ENCODE peak calls at places on chromosomes 1 and 21, in four cellular contexts. One of them, this sample, is unnamed.

GRCh38 chr21:46113497-46114176 is 15.7 kb downstream of the COL6A2 start:
- DNase-seq in H1: no peak
- DNase-seq in H9: no peak
- DNase-seq in IMR-90: no peak
- DNase-seq in this sample: no peak

GRCh38 chr1:40740039-40740991 is 43.3 kb upstream of the KCNQ4 start:
- DNase-seq in H1: no peak
- DNase-seq in H9: no peak
- DNase-seq in IMR-90: no peak
- DNase-seq in this sample: no peak

GRCh38 chr1:65493792-65494191 is 73.3 kb downstream of the LEPR start:
- DNase-seq in H1: no peak
- DNase-seq in IMR-90: no peak
- DNase-seq in H9: no peak
- DNase-seq in this sample: no peak

GRCh38 chr21:34836103-34836932 is 167.5 kb downstream of the CLIC6 start:
- DNase-seq in H9: no peak
- DNase-seq in IMR-90: peak; percentile 100
- DNase-seq in H1: no peak
- DNase-seq in this sample: no peak

GRCh38 chr1:197663178-197663953 is 111.9 kb downstream of the DENND1B start:
- DNase-seq in IMR-90: no peak
- DNase-seq in H9: no peak
- DNase-seq in H1: no peak
- DNase-seq in this sample: peak; percentile 87

GRCh38 chr1:89900323-89900722 is 79.5 kb downstream of the LRRC8D start:
- DNase-seq in IMR-90: no peak
- DNase-seq in H1: no peak
- DNase-seq in H9: no peak
- DNase-seq in this sample: no peak

GRCh38 chr1:91900538-91900937 is 14.6 kb upstream of the TGFBR3 start:
- DNase-seq in IMR-90: peak; percentile 96
- DNase-seq in H9: no peak
- DNase-seq in H1: no peak
- DNase-seq in this sample: no peak

GRCh38 chr1:159071970-159072582 is 4.5 kb downstream of the AIM2 start:
- DNase-seq in IMR-90: peak; percentile 80
- DNase-seq in H1: no peak
- DNase-seq in H9: no peak
- DNase-seq in this sample: peak; percentile 72

GRCh38 chr1:15128520-15129313 is 24.8 kb upstream of the TMEM51 start:
- DNase-seq in H9: peak; percentile 86
- DNase-seq in H1: peak; percentile 94
- DNase-seq in IMR-90: peak; percentile 65
- DNase-seq in this sample: peak; percentile 85

GRCh38 chr21:25494804-25495203 is 112.5 kb downstream of the MRPL39 start:
- DNase-seq in H1: no peak
- DNase-seq in H9: no peak
- DNase-seq in IMR-90: no peak
- DNase-seq in this sample: no peak

GRCh38 chr1:107529511-107530149 is 388.8 kb downstream of the NTNG1 start:
- DNase-seq in IMR-90: peak; percentile 35
- DNase-seq in H1: no peak
- DNase-seq in H9: peak; percentile 37
- DNase-seq in this sample: peak; percentile 70

GRCh38 chr21:38910390-38911008 is 104.8 kb downstream of the ETS2 start:
- DNase-seq in IMR-90: no peak
- DNase-seq in H1: no peak
- DNase-seq in H9: no peak
- DNase-seq in this sample: peak; percentile 39

GRCh38 chr1:113372546-113372945 is 17.8 kb upstream of the MAGI3 start:
- DNase-seq in IMR-90: no peak
- DNase-seq in H1: no peak
- DNase-seq in H9: no peak
- DNase-seq in this sample: no peak

GRCh38 chr1:159483501-159483900 is 44.0 kb downstream of the OR10J1 start:
- DNase-seq in IMR-90: no peak
- DNase-seq in H1: no peak
- DNase-seq in H9: no peak
- DNase-seq in this sample: no peak

GRCh38 chr1:91777196-91777595 is 108.8 kb downstream of the TGFBR3 start:
- DNase-seq in IMR-90: no peak
- DNase-seq in H1: no peak
- DNase-seq in H9: no peak
- DNase-seq in this sample: no peak

GRCh38 chr21:42307106-42307505 is 8.1 kb downstream of the TFF3 start:
- DNase-seq in H1: no peak
- DNase-seq in IMR-90: no peak
- DNase-seq in H9: no peak
- DNase-seq in this sample: no peak

GRCh38 chr1:70819231-70819630 is 228.4 kb downstream of the PTGER3 start:
- DNase-seq in H1: no peak
- DNase-seq in H9: no peak
- DNase-seq in IMR-90: no peak
- DNase-seq in this sample: no peak

GRCh38 chr1:92756537-92756936 is 28.4 kb downstream of the EVI5 start:
- DNase-seq in H1: no peak
- DNase-seq in H9: no peak
- DNase-seq in IMR-90: peak; percentile 41
- DNase-seq in this sample: no peak

GRCh38 chr1:176696689-176697088 is 233.7 kb downstream of the PAPPA2 start:
- DNase-seq in IMR-90: no peak
- DNase-seq in H9: no peak
- DNase-seq in H1: no peak
- DNase-seq in this sample: no peak

GRCh38 chr1:232302376-232303049 is 327.4 kb downstream of the SIPA1L2 start:
- DNase-seq in IMR-90: no peak
- DNase-seq in H9: no peak
- DNase-seq in H1: no peak
- DNase-seq in this sample: peak; percentile 83

GRCh38 chr1:221897312-221897711 is 155.4 kb upstream of the DUSP10 start:
- DNase-seq in IMR-90: peak; percentile 78
- DNase-seq in H9: no peak
- DNase-seq in H1: no peak
- DNase-seq in this sample: no peak

DNA sequence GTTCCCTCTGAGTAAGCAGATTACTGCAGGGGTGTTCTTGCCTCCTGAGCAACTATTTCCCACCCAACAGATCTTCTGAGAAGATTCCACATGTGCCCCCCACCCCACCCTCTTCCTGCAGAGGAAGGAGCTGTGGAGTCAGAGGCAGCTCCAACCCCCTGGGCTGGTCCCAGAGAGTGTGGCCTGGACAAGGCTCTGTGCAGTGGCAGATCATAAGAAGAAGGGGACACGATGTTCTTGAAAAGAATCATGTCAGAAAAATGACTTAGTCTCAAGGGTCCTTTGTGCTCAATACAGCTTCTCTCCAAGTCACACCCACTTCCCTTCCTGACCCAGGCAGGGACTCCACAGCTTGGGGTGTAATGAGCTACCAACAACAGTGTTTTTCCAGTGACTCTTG is 95.2 kb downstream of the SYF2 start:
- DNase-seq in H9: no peak
- DNase-seq in IMR-90: no peak
- DNase-seq in H1: peak; percentile 13
- DNase-seq in this sample: no peak
- H2BK15ac ChIP-seq in H9: no peak overlapping the region
- H2BK15ac ChIP-seq in IMR-90: no peak overlapping the region
- H2BK15ac ChIP-seq in H1: no peak overlapping the region
- H2BK15ac ChIP-seq in this sample: no peak overlapping the region

GRCh38 chr1:200328379-200328778 is 81.5 kb downstream of the ZNF281 start:
- DNase-seq in H9: no peak
- DNase-seq in IMR-90: no peak
- DNase-seq in H1: no peak
- DNase-seq in this sample: peak; percentile 81

GRCh38 chr1:200329208-200329882 is 80.5 kb downstream of the ZNF281 start:
- DNase-seq in H9: no peak
- DNase-seq in H1: no peak
- DNase-seq in IMR-90: no peak
- DNase-seq in this sample: no peak

GRCh38 chr1:200319143-200319542 is 90.7 kb downstream of the ZNF281 start:
- DNase-seq in IMR-90: no peak
- DNase-seq in H9: no peak
- DNase-seq in H1: no peak
- DNase-seq in this sample: no peak

DNA sequence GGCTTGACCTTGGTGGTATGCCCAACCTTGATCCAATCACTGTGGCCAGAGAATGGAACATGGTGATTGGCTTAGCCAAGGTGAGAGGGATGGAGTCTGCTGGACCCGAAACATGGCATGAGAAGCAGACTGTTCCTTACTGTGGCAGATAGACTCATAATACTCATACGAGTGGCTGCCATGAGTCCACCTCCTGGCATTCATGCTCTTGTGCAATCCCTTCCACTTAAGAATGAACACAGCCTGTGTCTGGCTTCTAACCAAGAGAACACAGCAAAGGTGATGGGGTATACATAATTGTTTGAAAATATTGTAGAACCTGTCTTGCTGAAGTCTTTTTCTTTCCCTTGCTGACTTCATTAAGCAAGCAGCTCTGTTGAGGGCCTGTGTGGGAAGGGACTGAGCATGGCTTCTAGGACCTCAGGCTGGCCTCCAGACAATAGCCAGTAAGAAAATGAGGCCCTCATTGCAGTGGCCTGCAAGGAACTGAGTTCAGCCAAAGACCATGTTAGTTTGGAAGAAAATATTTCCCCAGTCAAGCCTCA is 85.9 kb downstream of the ZNF281 start:
- DNase-seq in IMR-90: peak; percentile 67
- DNase-seq in H1: no peak
- DNase-seq in H9: no peak
- DNase-seq in this sample: no peak
- H3K4ac ChIP-seq in IMR-90: peak overlapping the region; percentile 29
- H3K4ac ChIP-seq in H1: no peak overlapping the region
- H3K4ac ChIP-seq in H9: no peak overlapping the region
- H3K4ac ChIP-seq in this sample: no peak overlapping the region

DNA sequence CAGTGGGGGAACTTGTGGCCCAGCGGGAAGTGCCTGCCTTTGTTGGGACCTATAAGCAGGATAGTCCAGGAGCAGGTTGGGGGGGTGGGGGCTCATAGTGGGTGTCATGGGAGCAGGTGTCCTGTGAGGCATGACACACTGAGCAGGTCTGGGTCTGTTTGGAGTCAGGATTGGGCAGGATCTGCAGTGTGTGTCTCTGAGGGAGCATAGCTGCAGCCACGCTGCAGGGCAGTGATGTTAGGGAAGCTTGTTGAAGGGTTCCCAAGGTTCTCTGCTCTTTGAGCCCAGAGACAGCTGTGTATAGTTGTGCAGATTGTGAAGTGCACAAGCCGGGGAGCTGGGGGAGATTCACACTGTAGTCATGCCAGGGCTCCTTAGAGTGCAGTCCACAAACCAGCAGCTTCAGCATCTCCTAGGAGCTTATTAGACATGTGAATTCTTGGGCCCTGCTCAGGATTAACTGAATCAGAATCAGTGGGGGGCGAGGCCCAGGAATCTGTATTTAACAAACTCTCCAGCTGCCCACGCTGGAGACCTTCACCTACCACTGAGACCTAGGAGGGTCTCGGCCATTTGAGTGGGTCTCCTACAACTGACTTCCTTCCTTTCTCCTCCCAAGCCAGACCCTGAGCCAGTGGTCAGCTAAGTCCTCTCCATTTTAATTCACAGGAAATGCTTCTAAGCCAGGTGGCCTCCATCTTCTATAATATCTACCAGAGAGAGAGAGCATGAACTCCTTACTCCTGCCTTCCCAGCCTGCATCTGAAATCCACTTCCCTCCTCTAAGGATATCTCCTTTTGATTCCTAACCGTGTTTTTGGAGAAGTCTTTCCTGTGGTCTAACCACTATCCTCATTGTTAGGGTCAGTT is 11.1 kb downstream of the INSRR start:
- DNase-seq in IMR-90: no peak
- DNase-seq in H9: no peak
- DNase-seq in H1: no peak
- DNase-seq in this sample: no peak
- H3K56ac ChIP-seq in IMR-90: no peak overlapping the region
- H3K56ac ChIP-seq in H9: no peak overlapping the region
- H3K56ac ChIP-seq in H1: no peak overlapping the region
- H3K56ac ChIP-seq in this sample: no peak overlapping the region

GRCh38 chr1:33471416-33471815 is 1.0 kb upstream of the ZSCAN20 start:
- DNase-seq in H1: no peak
- DNase-seq in IMR-90: no peak
- DNase-seq in H9: no peak
- DNase-seq in this sample: no peak
- H2BK15ac ChIP-seq in H1: no peak overlapping the region
- H2BK15ac ChIP-seq in IMR-90: no peak overlapping the region
- H2BK15ac ChIP-seq in H9: no peak overlapping the region
- H2BK15ac ChIP-seq in this sample: no peak overlapping the region

GRCh38 chr1:235702412-235702811 is 52.8 kb upstream of the GNG4 start:
- DNase-seq in H9: no peak
- DNase-seq in IMR-90: no peak
- DNase-seq in H1: no peak
- DNase-seq in this sample: no peak
- H3K4ac ChIP-seq in H9: no peak overlapping the region
- H3K4ac ChIP-seq in IMR-90: no peak overlapping the region
- H3K4ac ChIP-seq in H1: no peak overlapping the region
- H3K4ac ChIP-seq in this sample: no peak overlapping the region

GRCh38 chr1:101235241-101235695 is 1.6 kb upstream of the S1PR1 start:
- DNase-seq in H9: no peak
- DNase-seq in IMR-90: no peak
- DNase-seq in H1: no peak
- DNase-seq in this sample: peak; percentile 32
- H3K56ac ChIP-seq in H9: no peak overlapping the region
- H3K56ac ChIP-seq in IMR-90: peak overlapping the region; percentile 43
- H3K56ac ChIP-seq in H1: no peak overlapping the region
- H3K56ac ChIP-seq in this sample: no peak overlapping the region

GRCh38 chr1:100589667-100590066 is 51.7 kb downstream of the GPR88 start:
- DNase-seq in IMR-90: no peak
- DNase-seq in H9: no peak
- DNase-seq in H1: no peak
- DNase-seq in this sample: no peak
- H2BK15ac ChIP-seq in IMR-90: no peak overlapping the region
- H2BK15ac ChIP-seq in H9: no peak overlapping the region
- H2BK15ac ChIP-seq in H1: no peak overlapping the region
- H2BK15ac ChIP-seq in this sample: no peak overlapping the region

GRCh38 chr1:20732588-20733360 is at the start of gene SH2D5:
- DNase-seq in IMR-90: peak; percentile 99
- DNase-seq in H9: peak; percentile 77
- DNase-seq in H1: peak; percentile 77
- DNase-seq in this sample: peak; percentile 93
- H3K4ac ChIP-seq in IMR-90: peak within 1 kb of the TSS; percentile 100
- H3K4ac ChIP-seq in H9: no peak within 1 kb of the TSS
- H3K4ac ChIP-seq in H1: peak within 1 kb of the TSS; percentile 54
- H3K4ac ChIP-seq in this sample: no peak within 1 kb of the TSS

This sample was measured in mesendoderm.